ENCODE peak calls at places on chromosomes 7 and 10, in nine cellular contexts. F is AG04450, P is fibroblast of pulmonary artery, G is lung, X is fibroblast of mammary gland, E is BJ, R is mucosa of descending colon, A is BE2C, O is kidney. J is an unnamed sample.

GRCh38 chr7:157139142-157140117 is 704 bp downstream of the UBE3C start:
- DNase-seq in F (no peak), X (peak; percentile 24), R (peak; percentile 79), E (no peak), A (peak; percentile 24), O (peak; percentile 84), G (peak; percentile 49), P (peak; percentile 42), J (peak; percentile 6)

GRCh38 chr7:68629-69028 is 123.7 kb upstream of the FAM20C start:
- DNase-seq in R (no peak), X (peak; percentile 46), E (no peak), F (no peak), P (peak; percentile 61), A (no peak), O (peak; percentile 66), G (no peak), J (no peak)

GRCh38 chr7:156466955-156467625 is 173.5 kb upstream of the RNF32 start:
- DNase-seq in G (no peak), P (no peak), F (no peak), E (no peak), A (no peak), O (no peak), X (no peak), R (no peak), J (no peak)

GRCh38 chr7:29091722-29092121 is 54.6 kb downstream of the CPVL start:
- DNase-seq in A (no peak), X (peak; percentile 10), F (no peak), R (no peak), O (no peak), G (no peak), E (no peak), P (peak; percentile 9), J (no peak)

GRCh38 chr10:60649485-60650271 is 128.6 kb upstream of the CDK1 start:
- DNase-seq in E (no peak), A (no peak), F (no peak), R (no peak), P (no peak), G (no peak), X (no peak), O (no peak), J (no peak)

GRCh38 chr10:23015021-23015707 is 80.2 kb upstream of the MSRB2 start:
- DNase-seq in P (no peak), X (no peak), O (no peak), R (no peak), A (no peak), G (no peak), E (no peak), F (no peak), J (no peak)

GRCh38 chr7:132178393-132178765 is 397.9 kb downstream of the PLXNA4 start:
- DNase-seq in X (no peak), O (no peak), G (no peak), A (no peak), E (no peak), P (no peak), F (no peak), R (no peak), J (no peak)

GRCh38 chr10:49226594-49226993 is 38.4 kb upstream of the TMEM273 start:
- DNase-seq in E (no peak), O (no peak), A (no peak), X (no peak), F (no peak), G (no peak), P (no peak), R (no peak), J (no peak)

GRCh38 chr10:124117879-124118278 is 24.5 kb upstream of the CHST15 start:
- DNase-seq in A (no peak), P (no peak), F (no peak), G (no peak), R (no peak), E (no peak), X (no peak), O (no peak), J (no peak)

GRCh38 chr7:134365341-134366054 is 48.8 kb upstream of the SLC35B4 start:
- DNase-seq in A (no peak), O (no peak), P (peak; percentile 86), E (peak; percentile 11), G (no peak), X (peak; percentile 88), F (no peak), R (no peak), J (peak; percentile 22)

GRCh38 chr7:73721237-73721848 is 1.9 kb upstream of the STX1A start:
- DNase-seq in E (no peak), R (no peak), F (no peak), A (no peak), P (no peak), X (no peak), G (no peak), O (no peak), J (no peak)

GRCh38 chr7:103880201-103880600 is 109.3 kb downstream of the RELN start:
- DNase-seq in E (no peak), X (no peak), P (no peak), G (no peak), R (no peak), F (no peak), O (no peak), A (no peak), J (no peak)

GRCh38 chr10:21171936-21172773 is 275.0 kb upstream of the NEBL start:
- DNase-seq in E (no peak), O (no peak), X (no peak), F (no peak), A (no peak), R (peak; percentile 70), G (no peak), P (no peak), J (no peak)

GRCh38 chr10:68957284-68957615 is 1.3 kb downstream of the DDX21 start:
- DNase-seq in A (no peak), G (no peak), X (peak; percentile 5), R (no peak), F (no peak), P (no peak), E (no peak), O (no peak), J (no peak)

GRCh38 chr10:20257422-20257821 is 441.2 kb downstream of the PLXDC2 start:
- DNase-seq in A (no peak), E (no peak), G (no peak), F (no peak), R (no peak), X (no peak), P (no peak), O (no peak), J (no peak)

GRCh38 chr10:92382631-92383030 is 91.7 kb downstream of the MARCHF5 start:
- DNase-seq in R (no peak), F (no peak), O (no peak), X (no peak), P (no peak), G (no peak), E (no peak), A (no peak), J (no peak)

GRCh38 chr7:123185756-123186155 is 14.0 kb downstream of the SLC13A1 start:
- DNase-seq in E (no peak), P (no peak), A (no peak), O (no peak), R (no peak), G (no peak), X (no peak), F (no peak), J (no peak)

GRCh38 chr7:140200102-140200989 is 23.6 kb upstream of the KDM7A start:
- DNase-seq in R (no peak), F (no peak), X (peak; percentile 90), E (no peak), A (peak; percentile 57), O (no peak), P (peak; percentile 73), G (no peak), J (peak; percentile 72)

GRCh38 chr10:126564297-126564888 is 106.1 kb downstream of the C10orf90 start:
- DNase-seq in F (no peak), R (no peak), A (no peak), X (no peak), G (no peak), P (no peak), E (no peak), O (no peak), J (no peak)

DNA sequence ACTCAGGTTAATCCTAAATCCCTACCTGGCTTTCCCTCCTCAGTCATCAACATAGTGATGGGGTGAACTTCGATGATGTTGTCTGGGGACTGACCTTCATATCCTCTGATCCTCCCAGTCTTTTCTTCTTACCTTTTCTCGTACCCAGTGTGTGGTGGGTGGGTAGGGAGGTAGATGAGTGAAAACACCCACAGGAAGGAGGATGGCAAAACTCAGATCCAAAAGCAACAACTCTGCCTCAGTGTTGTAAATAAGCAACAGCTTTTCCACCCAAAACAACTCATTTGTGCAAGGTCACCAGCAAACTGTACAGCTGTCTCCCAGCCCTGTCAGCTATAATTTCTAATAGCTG is 38.6 kb downstream of the VOPP1 start:
- DNase-seq in O (no peak), R (no peak), X (no peak), P (no peak), E (no peak), G (no peak), A (no peak), F (no peak), J (no peak)
- H3K4me3 ChIP-seq in O (no peak overlapping the region), R (no peak overlapping the region), X (no peak overlapping the region), P (no peak overlapping the region), E (no peak overlapping the region), G (no peak overlapping the region), A (no peak overlapping the region), F (no peak overlapping the region), J (no peak overlapping the region)

GRCh38 chr7:138716889-138717288 is 15.7 kb upstream of the SVOPL start:
- DNase-seq in F (no peak), E (no peak), G (no peak), P (no peak), R (no peak), O (no peak), X (no peak), A (no peak), J (no peak)

GRCh38 chr7:138720286-138720685 is 19.1 kb upstream of the SVOPL start:
- DNase-seq in X (no peak), O (no peak), F (no peak), E (no peak), A (no peak), R (no peak), P (no peak), G (no peak), J (peak; percentile 13)
- H3K4me3 ChIP-seq in X (no peak overlapping the region), O (no peak overlapping the region), F (no peak overlapping the region), E (no peak overlapping the region), A (no peak overlapping the region), R (no peak overlapping the region), P (no peak overlapping the region), G (no peak overlapping the region), J (no peak overlapping the region)

DNA sequence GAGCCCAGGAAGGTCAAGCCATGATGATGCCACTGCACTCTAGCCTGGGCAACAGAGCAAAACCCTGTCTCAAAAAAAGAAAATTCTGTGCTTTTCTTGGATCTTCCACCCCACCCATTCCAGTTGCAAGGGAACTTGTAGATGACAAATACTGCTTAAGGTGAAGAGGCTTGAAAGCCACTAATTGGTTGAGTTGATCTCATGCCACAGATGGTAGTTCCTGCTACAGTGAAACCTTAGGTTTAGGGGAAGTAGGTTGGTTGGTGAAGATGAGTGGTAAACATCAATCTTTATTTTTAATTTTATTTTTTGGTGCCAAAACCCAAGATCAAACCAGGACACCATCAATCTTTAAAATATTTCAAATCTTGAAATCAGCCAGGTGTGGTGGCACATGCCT is 2.9 kb upstream of the GDI2 start:
- DNase-seq in R (no peak), O (no peak), A (no peak), F (no peak), X (no peak), E (no peak), P (no peak), G (no peak), J (no peak)
- H3K4me3 ChIP-seq in R (no peak overlapping the region), O (no peak overlapping the region), A (no peak overlapping the region), F (no peak overlapping the region), X (no peak overlapping the region), E (no peak overlapping the region), P (no peak overlapping the region), G (no peak overlapping the region), J (no peak overlapping the region)

GRCh38 chr10:47299989-47300931 is at the start of gene GDF10:
- DNase-seq in E (no peak), X (no peak), P (no peak), O (no peak), A (no peak), F (no peak), G (no peak), R (no peak), J (no peak)
- H3K4me3 ChIP-seq in E (no peak within 1 kb of the TSS), X (no peak within 1 kb of the TSS), P (no peak within 1 kb of the TSS), O (no peak within 1 kb of the TSS), A (peak within 1 kb of the TSS; percentile 14), F (peak within 1 kb of the TSS; percentile 34), G (peak within 1 kb of the TSS; percentile 16), R (no peak within 1 kb of the TSS), J (peak within 1 kb of the TSS; percentile 48)